ENCODE peak calls at places on chromosomes 1 and 21, in six cellular contexts. X is heart right ventricle, B is left ventricle myocardium inferior, N is pancreas, J is colonic mucosa, Z is RWPE2. G is an unnamed sample.

GRCh38 chr1:236323819-236324411 is 42.2 kb upstream of the ERO1B start:
- DNase-seq in X (no peak), B (no peak), J (no peak), N (no peak), Z (no peak), G (no peak)

GRCh38 chr1:214330240-214330639 is 49.3 kb downstream of the SMYD2 start:
- DNase-seq in Z (no peak), X (no peak), N (no peak), J (no peak), B (no peak), G (no peak)

GRCh38 chr1:26697978-26698849 is 2.4 kb downstream of the ARID1A start:
- DNase-seq in X (peak; percentile 67), J (peak; percentile 74), N (peak; percentile 52), Z (no peak), B (peak; percentile 20), G (peak; percentile 48)

GRCh38 chr1:91511386-91511785 is 10.7 kb downstream of the CDC7 start:
- DNase-seq in Z (no peak), B (no peak), X (no peak), N (no peak), J (no peak), G (no peak)

GRCh38 chr1:12595839-12596821 is 21.9 kb downstream of the DHRS3 start:
- DNase-seq in N (peak; percentile 63), B (peak; percentile 91), J (peak; percentile 90), Z (peak; percentile 88), X (peak; percentile 83), G (peak; percentile 94)

GRCh38 chr1:174262747-174263241 is 103.5 kb downstream of the RABGAP1L start:
- DNase-seq in Z (no peak), B (no peak), N (no peak), X (no peak), J (no peak), G (no peak)

GRCh38 chr1:21289700-21290545 is at the start of gene ECE1:
- DNase-seq in N (no peak), Z (no peak), J (peak; percentile 64), B (peak; percentile 56), X (peak; percentile 52), G (peak; percentile 75)

GRCh38 chr21:26130249-26130896 is 40.2 kb downstream of the APP start:
- DNase-seq in N (no peak), B (no peak), X (no peak), J (no peak), Z (no peak), G (no peak)

GRCh38 chr1:186775881-186776560 is 52.7 kb upstream of the PLA2G4A start:
- DNase-seq in Z (no peak), X (no peak), J (no peak), N (no peak), B (no peak), G (no peak)

GRCh38 chr1:196609114-196609737 is 986 bp upstream of the KCNT2 start:
- DNase-seq in X (no peak), B (no peak), J (no peak), N (no peak), Z (no peak), G (no peak)

GRCh38 chr1:59043796-59044195 is 253.1 kb upstream of the FGGY start:
- DNase-seq in B (peak; percentile 75), Z (peak; percentile 75), X (peak; percentile 76), N (peak; percentile 37), J (peak; percentile 75), G (peak; percentile 82)

GRCh38 chr1:87329756-87330200 is 1.1 kb downstream of the LMO4 start:
- DNase-seq in B (no peak), N (no peak), J (no peak), Z (no peak), X (no peak), G (no peak)

GRCh38 chr1:222817529-222817928 is 2.7 kb downstream of the DISP1 start:
- DNase-seq in Z (no peak), J (no peak), B (no peak), X (no peak), N (no peak), G (no peak)

GRCh38 chr1:245026252-245026651 is 128.5 kb upstream of the KIF26B start:
- DNase-seq in X (no peak), B (no peak), N (no peak), Z (no peak), J (no peak), G (no peak)

GRCh38 chr1:41547781-41548560 is 63.5 kb upstream of the EDN2 start:
- DNase-seq in X (no peak), Z (no peak), N (no peak), B (no peak), J (no peak), G (no peak)

GRCh38 chr1:69846267-69846666 is 278.5 kb downstream of the LRRC7 start:
- DNase-seq in N (no peak), B (no peak), Z (no peak), X (no peak), J (no peak), G (no peak)

GRCh38 chr1:224432672-224433040 is 1.9 kb downstream of the WDR26 start:
- DNase-seq in B (no peak), N (no peak), X (no peak), Z (no peak), J (peak; percentile 36), G (no peak)

GRCh38 chr1:36705629-36706028 is 222.9 kb upstream of the CSF3R start:
- DNase-seq in N (no peak), Z (no peak), B (no peak), X (no peak), J (no peak), G (no peak)

GRCh38 chr1:175221548-175222175 is 29.1 kb upstream of the KIAA0040 start:
- DNase-seq in N (peak; percentile 35), B (peak; percentile 40), X (peak; percentile 43), J (peak; percentile 38), Z (peak; percentile 76), G (peak; percentile 34)

GRCh38 chr1:244654284-244655038 is 1.5 kb downstream of the DESI2 start:
- DNase-seq in J (no peak), Z (no peak), N (no peak), X (no peak), B (no peak), G (no peak)

GRCh38 chr1:238341395-238341794 is 450.7 kb upstream of the ZP4 start:
- DNase-seq in J (no peak), X (no peak), B (no peak), Z (no peak), N (no peak), G (no peak)

GRCh38 chr1:6497867-6498575 is 6.6 kb upstream of the PLEKHG5 start:
- DNase-seq in X (no peak), Z (no peak), B (no peak), N (no peak), J (no peak), G (no peak)

GRCh38 chr1:162500805-162501204 is 3.2 kb downstream of the UHMK1 start:
- DNase-seq in B (no peak), N (no peak), X (no peak), Z (no peak), J (no peak), G (no peak)

DNA sequence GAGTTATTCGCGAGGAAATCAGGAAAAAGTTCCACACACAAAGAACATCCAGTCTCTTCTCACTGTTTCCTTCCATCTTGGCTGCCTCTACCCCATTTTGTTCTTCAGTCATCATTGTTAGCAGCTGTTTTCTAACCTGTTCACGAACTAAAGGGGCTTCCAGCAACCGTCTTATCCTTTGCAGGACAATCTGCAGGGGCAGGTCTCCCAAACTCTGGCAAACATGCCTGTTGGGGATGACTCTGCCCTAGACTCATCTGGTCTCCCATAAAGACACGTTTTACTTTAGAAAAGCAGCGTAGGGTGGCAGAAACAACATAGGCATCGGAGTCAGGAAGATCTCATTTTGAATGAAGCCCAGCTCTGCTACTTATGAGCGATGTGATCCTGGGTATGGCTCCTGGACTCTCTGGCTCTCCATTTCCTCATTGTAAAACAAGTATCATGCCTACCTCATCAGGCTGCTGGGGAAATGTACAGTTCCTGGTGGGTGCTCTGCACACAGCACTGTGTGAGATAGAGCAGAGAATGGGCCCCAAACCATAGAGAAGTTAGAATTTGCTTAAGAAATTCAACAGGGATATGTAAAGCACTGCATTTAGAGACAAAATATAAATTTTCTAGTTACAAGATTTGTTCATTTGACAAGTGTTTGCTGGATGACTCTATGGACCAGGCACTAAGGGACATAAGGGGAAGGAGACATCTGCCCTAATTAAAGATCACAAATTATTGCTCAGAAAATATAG is 59.7 kb downstream of the MEF2D start:
- DNase-seq in X (no peak), Z (no peak), N (no peak), J (no peak), B (no peak), G (no peak)
- H3K36me3 ChIP-seq in X (no peaks in the 10 kb centered on the region), Z (no peaks in the 10 kb centered on the region), N (no peaks in the 10 kb centered on the region), J (no peaks in the 10 kb centered on the region), B (no peaks in the 10 kb centered on the region), G (no peaks in the 10 kb centered on the region)

DNA sequence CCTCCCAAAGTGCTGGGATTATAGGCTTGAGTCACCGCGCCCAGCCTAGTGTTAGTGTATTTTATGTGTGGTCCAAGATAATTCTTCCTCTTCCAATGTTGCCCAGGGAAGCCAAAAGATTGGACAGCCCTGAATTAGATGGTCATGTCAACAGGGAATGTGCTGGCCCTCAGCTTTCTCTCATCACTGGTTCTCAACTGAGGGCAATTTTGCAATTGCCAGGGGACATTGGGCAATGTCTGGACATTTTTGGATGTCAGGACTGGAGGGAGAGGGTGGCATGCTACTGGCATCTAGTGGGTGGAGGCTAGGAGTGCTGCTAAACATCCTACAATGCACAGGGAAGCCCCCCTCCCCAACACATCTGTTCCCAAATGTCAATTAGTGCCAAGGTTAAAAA is 95.0 kb downstream of the LAMC2 start:
- DNase-seq in J (no peak), X (no peak), N (no peak), B (no peak), Z (no peak), G (peak; percentile 88)
- TF ChIP-seq CTCF in J (no peak), X (no peak), N (no peak), B (no peak), Z (no peak), G (no peak)

DNA sequence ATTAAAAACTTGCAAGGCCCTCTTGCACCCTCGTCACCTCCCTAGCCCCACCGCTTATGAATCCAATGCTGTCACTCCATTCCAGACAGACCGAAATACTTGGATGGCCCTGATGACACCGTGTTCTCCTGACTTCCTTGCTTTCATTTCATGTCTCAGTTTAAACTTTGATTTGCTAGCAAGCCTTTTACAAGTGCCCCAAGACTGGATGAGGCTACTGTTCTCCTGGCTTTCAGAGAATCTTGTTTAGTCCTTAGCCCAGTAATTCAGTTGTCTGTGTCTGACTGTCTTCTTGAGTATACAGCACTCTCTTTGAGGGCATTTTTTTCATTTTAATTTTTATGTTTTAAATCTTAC is 824 bp upstream of the IFI44L start:
- DNase-seq in Z (no peak), J (no peak), N (no peak), X (no peak), B (no peak), G (no peak)
- H3K27ac ChIP-seq in Z (peak overlapping the region; percentile 82), J (no peak overlapping the region), N (no peak overlapping the region), X (peak overlapping the region; percentile 49), B (peak overlapping the region; percentile 86), G (peak overlapping the region; percentile 71)

GRCh38 chr1:32765561-32766327 is 51.4 kb downstream of the YARS1 start:
- DNase-seq in J (peak; percentile 16), Z (no peak), N (no peak), B (no peak), X (no peak), G (no peak)

GRCh38 chr1:32767641-32768040 is 49.5 kb downstream of the YARS1 start:
- DNase-seq in Z (no peak), N (no peak), J (no peak), B (no peak), X (no peak), G (no peak)

GRCh38 chr1:32766328-32766972 is 50.7 kb downstream of the YARS1 start:
- DNase-seq in B (no peak), X (no peak), Z (no peak), J (peak; percentile 16), N (no peak), G (no peak)

GRCh38 chr1:32768110-32768857 is 48.9 kb downstream of the YARS1 start:
- DNase-seq in Z (no peak), J (no peak), N (no peak), X (no peak), B (no peak), G (no peak)

GRCh38 chr1:32767156-32767555 is 50.0 kb downstream of the YARS1 start:
- DNase-seq in B (no peak), N (no peak), Z (no peak), X (no peak), J (no peak), G (no peak)
- H3K36me3 ChIP-seq in B (peaks cover 11% of the 10 kb centered on the region), N (no peaks in the 10 kb centered on the region), Z (peaks cover 63% of the 10 kb centered on the region), X (no peaks in the 10 kb centered on the region), J (peaks cover 4% of the 10 kb centered on the region), G (peaks cover 14% of the 10 kb centered on the region)

G was measured in tibial artery.